ENCODE peak calls at places on chromosomes 4 and X, in nine cellular contexts. One of them, this sample, is unnamed.

GRCh38 chr4:79241846-79242245 is 84.0 kb downstream of the NAA11 start:
- DNase-seq in cardiac muscle cell: peak; percentile 6
- DNase-seq in fibroblast of the aortic adventitia: peak; percentile 35
- DNase-seq in coronary artery: no peak
- DNase-seq in dermis blood vessel endothelial cell: no peak
- DNase-seq in effector memory CD8-positive, alpha-beta T cell: no peak
- DNase-seq in M059J: peak; percentile 15
- DNase-seq in WTC11: no peak
- DNase-seq in NCI-H526 treated with DMSO at 0.1 percent for 48 hours: no peak
- DNase-seq in this sample: peak; percentile 72

GRCh38 chrX:103919336-103919682 is 43.1 kb upstream of the TMSB15B start:
- DNase-seq in cardiac muscle cell: no peak
- DNase-seq in effector memory CD8-positive, alpha-beta T cell: peak; percentile 1
- DNase-seq in WTC11: no peak
- DNase-seq in coronary artery: no peak
- DNase-seq in NCI-H526 treated with DMSO at 0.1 percent for 48 hours: peak; percentile 33
- DNase-seq in M059J: peak; percentile 57
- DNase-seq in fibroblast of the aortic adventitia: peak; percentile 54
- DNase-seq in dermis blood vessel endothelial cell: peak; percentile 55
- DNase-seq in this sample: peak; percentile 42

GRCh38 chr4:27055226-27055760 is 194.7 kb downstream of the STIM2 start:
- DNase-seq in WTC11: no peak
- DNase-seq in effector memory CD8-positive, alpha-beta T cell: no peak
- DNase-seq in dermis blood vessel endothelial cell: no peak
- DNase-seq in M059J: no peak
- DNase-seq in cardiac muscle cell: no peak
- DNase-seq in coronary artery: no peak
- DNase-seq in fibroblast of the aortic adventitia: no peak
- DNase-seq in NCI-H526 treated with DMSO at 0.1 percent for 48 hours: no peak
- DNase-seq in this sample: no peak

GRCh38 chrX:15983034-15983433 is 128.4 kb upstream of the AP1S2 start:
- DNase-seq in cardiac muscle cell: no peak
- DNase-seq in M059J: no peak
- DNase-seq in NCI-H526 treated with DMSO at 0.1 percent for 48 hours: no peak
- DNase-seq in fibroblast of the aortic adventitia: no peak
- DNase-seq in WTC11: no peak
- DNase-seq in coronary artery: no peak
- DNase-seq in effector memory CD8-positive, alpha-beta T cell: no peak
- DNase-seq in dermis blood vessel endothelial cell: no peak
- DNase-seq in this sample: no peak

GRCh38 chrX:16778545-16778944 is 7.7 kb upstream of the TXLNG start:
- DNase-seq in fibroblast of the aortic adventitia: peak; percentile 30
- DNase-seq in WTC11: no peak
- DNase-seq in cardiac muscle cell: no peak
- DNase-seq in M059J: no peak
- DNase-seq in dermis blood vessel endothelial cell: no peak
- DNase-seq in NCI-H526 treated with DMSO at 0.1 percent for 48 hours: no peak
- DNase-seq in effector memory CD8-positive, alpha-beta T cell: no peak
- DNase-seq in coronary artery: no peak
- DNase-seq in this sample: no peak

GRCh38 chr4:30716671-30717207 is 3.4 kb upstream of the PCDH7 start:
- DNase-seq in M059J: no peak
- DNase-seq in effector memory CD8-positive, alpha-beta T cell: no peak
- DNase-seq in coronary artery: no peak
- DNase-seq in WTC11: no peak
- DNase-seq in cardiac muscle cell: peak; percentile 64
- DNase-seq in fibroblast of the aortic adventitia: peak; percentile 38
- DNase-seq in NCI-H526 treated with DMSO at 0.1 percent for 48 hours: no peak
- DNase-seq in dermis blood vessel endothelial cell: peak; percentile 5
- DNase-seq in this sample: peak; percentile 55

GRCh38 chr4:101417046-101417445 is 69.7 kb upstream of the PPP3CA start:
- DNase-seq in fibroblast of the aortic adventitia: no peak
- DNase-seq in M059J: no peak
- DNase-seq in dermis blood vessel endothelial cell: no peak
- DNase-seq in NCI-H526 treated with DMSO at 0.1 percent for 48 hours: no peak
- DNase-seq in effector memory CD8-positive, alpha-beta T cell: no peak
- DNase-seq in cardiac muscle cell: no peak
- DNase-seq in coronary artery: no peak
- DNase-seq in WTC11: peak; percentile 28
- DNase-seq in this sample: no peak

GRCh38 chr4:86959588-86960500 is 25.0 kb downstream of the AFF1 start:
- DNase-seq in cardiac muscle cell: peak; percentile 32
- DNase-seq in WTC11: peak; percentile 56
- DNase-seq in dermis blood vessel endothelial cell: no peak
- DNase-seq in M059J: no peak
- DNase-seq in effector memory CD8-positive, alpha-beta T cell: no peak
- DNase-seq in NCI-H526 treated with DMSO at 0.1 percent for 48 hours: no peak
- DNase-seq in fibroblast of the aortic adventitia: no peak
- DNase-seq in coronary artery: no peak
- DNase-seq in this sample: no peak

GRCh38 chr4:17578482-17578891 is 1.5 kb downstream of the LAP3 start:
- DNase-seq in coronary artery: no peak
- DNase-seq in M059J: peak; percentile 31
- DNase-seq in NCI-H526 treated with DMSO at 0.1 percent for 48 hours: no peak
- DNase-seq in effector memory CD8-positive, alpha-beta T cell: no peak
- DNase-seq in cardiac muscle cell: no peak
- DNase-seq in dermis blood vessel endothelial cell: peak; percentile 18
- DNase-seq in fibroblast of the aortic adventitia: peak; percentile 18
- DNase-seq in WTC11: no peak
- DNase-seq in this sample: no peak

GRCh38 chr4:4269326-4269725 is 20.6 kb downstream of the LYAR start:
- DNase-seq in WTC11: no peak
- DNase-seq in dermis blood vessel endothelial cell: no peak
- DNase-seq in coronary artery: no peak
- DNase-seq in effector memory CD8-positive, alpha-beta T cell: peak; percentile 58
- DNase-seq in fibroblast of the aortic adventitia: no peak
- DNase-seq in NCI-H526 treated with DMSO at 0.1 percent for 48 hours: no peak
- DNase-seq in M059J: no peak
- DNase-seq in cardiac muscle cell: no peak
- DNase-seq in this sample: no peak

GRCh38 chr4:17468638-17469221 is 43.2 kb downstream of the QDPR start:
- DNase-seq in effector memory CD8-positive, alpha-beta T cell: no peak
- DNase-seq in cardiac muscle cell: peak; percentile 68
- DNase-seq in WTC11: peak; percentile 21
- DNase-seq in coronary artery: no peak
- DNase-seq in M059J: peak; percentile 47
- DNase-seq in dermis blood vessel endothelial cell: peak; percentile 71
- DNase-seq in NCI-H526 treated with DMSO at 0.1 percent for 48 hours: no peak
- DNase-seq in fibroblast of the aortic adventitia: peak; percentile 74
- DNase-seq in this sample: peak; percentile 43

GRCh38 chr4:10033191-10033881 is 12.0 kb upstream of the SLC2A9 start:
- DNase-seq in M059J: peak; percentile 23
- DNase-seq in coronary artery: no peak
- DNase-seq in WTC11: no peak
- DNase-seq in fibroblast of the aortic adventitia: peak; percentile 62
- DNase-seq in NCI-H526 treated with DMSO at 0.1 percent for 48 hours: no peak
- DNase-seq in cardiac muscle cell: no peak
- DNase-seq in dermis blood vessel endothelial cell: peak; percentile 53
- DNase-seq in effector memory CD8-positive, alpha-beta T cell: no peak
- DNase-seq in this sample: peak; percentile 85

GRCh38 chrX:101230636-101231035 is 11.1 kb downstream of the DRP2 start:
- DNase-seq in NCI-H526 treated with DMSO at 0.1 percent for 48 hours: no peak
- DNase-seq in cardiac muscle cell: no peak
- DNase-seq in WTC11: no peak
- DNase-seq in dermis blood vessel endothelial cell: peak; percentile 15
- DNase-seq in fibroblast of the aortic adventitia: no peak
- DNase-seq in M059J: peak; percentile 56
- DNase-seq in effector memory CD8-positive, alpha-beta T cell: no peak
- DNase-seq in coronary artery: no peak
- DNase-seq in this sample: peak; percentile 1

This sample was measured in fibroblast of lung.